ENCODE peak calls at places on chromosomes 6 and 20, in seven cellular contexts. One of them, this sample, is unnamed.

GRCh38 chr20:13312300-13312699 is 91.2 kb downstream of the ISM1 start:
- DNase-seq in naive thymus-derived CD4-positive, alpha-beta T cell: no peak
- DNase-seq in naive B cell: no peak
- DNase-seq in cerebellar cortex: no peak
- DNase-seq in ELR: no peak
- DNase-seq in GM06990: no peak
- DNase-seq in stromal cell of bone marrow: no peak
- DNase-seq in this sample: no peak

GRCh38 chr6:31121131-31121790 is 1.0 kb upstream of the CDSN start:
- DNase-seq in naive B cell: no peak
- DNase-seq in ELR: no peak
- DNase-seq in stromal cell of bone marrow: no peak
- DNase-seq in cerebellar cortex: no peak
- DNase-seq in naive thymus-derived CD4-positive, alpha-beta T cell: no peak
- DNase-seq in GM06990: no peak
- DNase-seq in this sample: no peak

GRCh38 chr6:28005124-28005662 is 48.2 kb downstream of the OR2B6 start:
- DNase-seq in ELR: no peak
- DNase-seq in GM06990: no peak
- DNase-seq in naive B cell: no peak
- DNase-seq in stromal cell of bone marrow: no peak
- DNase-seq in cerebellar cortex: no peak
- DNase-seq in naive thymus-derived CD4-positive, alpha-beta T cell: no peak
- DNase-seq in this sample: no peak

GRCh38 chr6:135086414-135086764 is 31.8 kb upstream of the HBS1L start:
- DNase-seq in naive thymus-derived CD4-positive, alpha-beta T cell: no peak
- DNase-seq in ELR: no peak
- DNase-seq in stromal cell of bone marrow: no peak
- DNase-seq in cerebellar cortex: no peak
- DNase-seq in naive B cell: no peak
- DNase-seq in GM06990: peak; percentile 32
- DNase-seq in this sample: no peak

GRCh38 chr6:166005401-166005845 is 162.2 kb downstream of the TBXT start:
- DNase-seq in naive thymus-derived CD4-positive, alpha-beta T cell: no peak
- DNase-seq in GM06990: no peak
- DNase-seq in ELR: peak; percentile 36
- DNase-seq in stromal cell of bone marrow: no peak
- DNase-seq in naive B cell: no peak
- DNase-seq in cerebellar cortex: peak; percentile 35
- DNase-seq in this sample: peak; percentile 35

GRCh38 chr6:128079026-128079425 is 178.2 kb upstream of the THEMIS start:
- DNase-seq in naive B cell: no peak
- DNase-seq in naive thymus-derived CD4-positive, alpha-beta T cell: no peak
- DNase-seq in cerebellar cortex: no peak
- DNase-seq in ELR: peak; percentile 65
- DNase-seq in GM06990: no peak
- DNase-seq in stromal cell of bone marrow: no peak
- DNase-seq in this sample: no peak

GRCh38 chr6:15449001-15449400 is 203.1 kb downstream of the JARID2 start:
- DNase-seq in naive B cell: no peak
- DNase-seq in cerebellar cortex: no peak
- DNase-seq in ELR: no peak
- DNase-seq in naive thymus-derived CD4-positive, alpha-beta T cell: no peak
- DNase-seq in GM06990: no peak
- DNase-seq in stromal cell of bone marrow: no peak
- DNase-seq in this sample: no peak

GRCh38 chr6:37033819-37034790 is 28.6 kb downstream of the FGD2 start:
- DNase-seq in GM06990: no peak
- DNase-seq in ELR: no peak
- DNase-seq in stromal cell of bone marrow: no peak
- DNase-seq in naive B cell: no peak
- DNase-seq in cerebellar cortex: no peak
- DNase-seq in naive thymus-derived CD4-positive, alpha-beta T cell: no peak
- DNase-seq in this sample: no peak

GRCh38 chr6:168060521-168060931 is 18.5 kb downstream of the FRMD1 start:
- DNase-seq in cerebellar cortex: peak; percentile 45
- DNase-seq in GM06990: no peak
- DNase-seq in naive thymus-derived CD4-positive, alpha-beta T cell: no peak
- DNase-seq in naive B cell: no peak
- DNase-seq in ELR: peak; percentile 13
- DNase-seq in stromal cell of bone marrow: peak; percentile 25
- DNase-seq in this sample: peak; percentile 84

GRCh38 chr20:3927486-3928291 is 38.5 kb downstream of the PANK2 start:
- DNase-seq in ELR: no peak
- DNase-seq in cerebellar cortex: no peak
- DNase-seq in naive thymus-derived CD4-positive, alpha-beta T cell: no peak
- DNase-seq in stromal cell of bone marrow: no peak
- DNase-seq in GM06990: no peak
- DNase-seq in naive B cell: no peak
- DNase-seq in this sample: no peak

GRCh38 chr6:29943053-29943966 is 978 bp downstream of the HLA-A start:
- DNase-seq in naive B cell: no peak
- DNase-seq in cerebellar cortex: no peak
- DNase-seq in stromal cell of bone marrow: no peak
- DNase-seq in GM06990: peak; percentile 44
- DNase-seq in ELR: no peak
- DNase-seq in naive thymus-derived CD4-positive, alpha-beta T cell: peak; percentile 47
- DNase-seq in this sample: no peak

GRCh38 chr6:153613719-153614455 is 425.2 kb upstream of the OPRM1 start:
- DNase-seq in naive thymus-derived CD4-positive, alpha-beta T cell: no peak
- DNase-seq in naive B cell: no peak
- DNase-seq in cerebellar cortex: no peak
- DNase-seq in ELR: no peak
- DNase-seq in stromal cell of bone marrow: no peak
- DNase-seq in GM06990: no peak
- DNase-seq in this sample: no peak

GRCh38 chr6:53734473-53735299 is 60.1 kb upstream of the LRRC1 start:
- DNase-seq in GM06990: no peak
- DNase-seq in cerebellar cortex: peak; percentile 30
- DNase-seq in ELR: peak; percentile 97
- DNase-seq in naive thymus-derived CD4-positive, alpha-beta T cell: peak; percentile 37
- DNase-seq in naive B cell: no peak
- DNase-seq in stromal cell of bone marrow: no peak
- DNase-seq in this sample: no peak

GRCh38 chr6:124984668-124985338 is 22.6 kb downstream of the RNF217 start:
- DNase-seq in stromal cell of bone marrow: no peak
- DNase-seq in ELR: peak; percentile 70
- DNase-seq in cerebellar cortex: no peak
- DNase-seq in naive B cell: no peak
- DNase-seq in naive thymus-derived CD4-positive, alpha-beta T cell: no peak
- DNase-seq in GM06990: no peak
- DNase-seq in this sample: no peak

GRCh38 chr6:131083687-131084086 is 20.6 kb upstream of the EPB41L2 start:
- DNase-seq in naive B cell: no peak
- DNase-seq in cerebellar cortex: no peak
- DNase-seq in ELR: no peak
- DNase-seq in stromal cell of bone marrow: no peak
- DNase-seq in naive thymus-derived CD4-positive, alpha-beta T cell: no peak
- DNase-seq in GM06990: no peak
- DNase-seq in this sample: no peak

GRCh38 chr20:41370176-41370575 is 3.6 kb upstream of the EMILIN3 start:
- DNase-seq in naive B cell: no peak
- DNase-seq in naive thymus-derived CD4-positive, alpha-beta T cell: no peak
- DNase-seq in stromal cell of bone marrow: no peak
- DNase-seq in cerebellar cortex: no peak
- DNase-seq in GM06990: no peak
- DNase-seq in ELR: no peak
- DNase-seq in this sample: no peak

GRCh38 chr6:6891074-6891754 is 216.5 kb upstream of the RREB1 start:
- DNase-seq in naive B cell: no peak
- DNase-seq in naive thymus-derived CD4-positive, alpha-beta T cell: no peak
- DNase-seq in GM06990: no peak
- DNase-seq in ELR: no peak
- DNase-seq in cerebellar cortex: no peak
- DNase-seq in stromal cell of bone marrow: no peak
- DNase-seq in this sample: no peak

GRCh38 chr20:36162272-36162966 is 7.9 kb downstream of the EPB41L1 start:
- DNase-seq in ELR: no peak
- DNase-seq in GM06990: no peak
- DNase-seq in stromal cell of bone marrow: no peak
- DNase-seq in naive B cell: no peak
- DNase-seq in cerebellar cortex: no peak
- DNase-seq in naive thymus-derived CD4-positive, alpha-beta T cell: no peak
- DNase-seq in this sample: peak; percentile 19

GRCh38 chr6:163605388-163606097 is 191.0 kb downstream of the QKI start:
- DNase-seq in stromal cell of bone marrow: no peak
- DNase-seq in GM06990: no peak
- DNase-seq in cerebellar cortex: no peak
- DNase-seq in naive thymus-derived CD4-positive, alpha-beta T cell: no peak
- DNase-seq in naive B cell: no peak
- DNase-seq in ELR: no peak
- DNase-seq in this sample: no peak

GRCh38 chr6:155530219-155530834 is 74.7 kb upstream of the NOX3 start:
- DNase-seq in naive B cell: peak; percentile 5
- DNase-seq in naive thymus-derived CD4-positive, alpha-beta T cell: no peak
- DNase-seq in stromal cell of bone marrow: peak; percentile 59
- DNase-seq in GM06990: no peak
- DNase-seq in cerebellar cortex: peak; percentile 4
- DNase-seq in ELR: peak; percentile 65
- DNase-seq in this sample: peak; percentile 56

GRCh38 chr6:107820571-107821261 is 3.4 kb downstream of the SCML4 start:
- DNase-seq in naive B cell: peak; percentile 57
- DNase-seq in cerebellar cortex: peak; percentile 31
- DNase-seq in ELR: peak; percentile 14
- DNase-seq in naive thymus-derived CD4-positive, alpha-beta T cell: no peak
- DNase-seq in stromal cell of bone marrow: no peak
- DNase-seq in GM06990: no peak
- DNase-seq in this sample: peak; percentile 28

GRCh38 chr6:117605169-117605826 is 3.0 kb upstream of the GOPC start:
- DNase-seq in ELR: peak; percentile 79
- DNase-seq in GM06990: peak; percentile 52
- DNase-seq in naive B cell: peak; percentile 48
- DNase-seq in naive thymus-derived CD4-positive, alpha-beta T cell: no peak
- DNase-seq in stromal cell of bone marrow: peak; percentile 44
- DNase-seq in cerebellar cortex: peak; percentile 86
- DNase-seq in this sample: peak; percentile 91